ENCODE peak calls at places on chromosomes 4 and X, in six cellular contexts. B, G, C, S, T and M are unnamed samples.

GRCh38 chr4:21921526-21922180 is 26.9 kb downstream of the KCNIP4 start:
- DNase-seq in B (no peak), G (peak), C (no peak), S (no peak), T (no peak), M (no peak)

GRCh38 chrX:107825698-107826285 is at the start of gene MID2:
- DNase-seq in B (peak), G (peak), C (peak), S (peak), T (peak), M (no peak)

GRCh38 chrX:73922856-73923429 is 359.9 kb downstream of the CHIC1 start:
- DNase-seq in B (no peak), G (no peak), C (no peak), S (no peak), T (no peak), M (no peak)

GRCh38 chr4:55503164-55503563 is 43.5 kb downstream of the CLOCK start:
- DNase-seq in B (no peak), G (no peak), C (no peak), S (no peak), T (no peak), M (no peak)

GRCh38 chr4:6992728-6993655 is 50.2 kb upstream of the TADA2B start:
- DNase-seq in B (no peak), G (no peak), C (no peak), S (no peak), T (no peak), M (no peak)

GRCh38 chrX:7270018-7270417 is 122.1 kb upstream of the PUDP start:
- DNase-seq in B (no peak), G (no peak), C (no peak), S (no peak), T (no peak), M (no peak)

GRCh38 chr4:13534344-13535063 is 9.8 kb downstream of the NKX3-2 start:
- DNase-seq in B (no peak), G (no peak), C (no peak), S (no peak), T (no peak), M (no peak)

GRCh38 chrX:113399501-113400192 is 559.0 kb upstream of the AMOT start:
- DNase-seq in B (no peak), G (no peak), C (no peak), S (no peak), T (no peak), M (no peak)

GRCh38 chr4:53906786-53907185 is 157.6 kb downstream of the CHIC2 start:
- DNase-seq in B (no peak), G (no peak), C (no peak), S (no peak), T (no peak), M (no peak)

GRCh38 chr4:118224239-118224829 is 128.5 kb downstream of the PRSS12 start:
- DNase-seq in B (no peak), G (peak), C (peak), S (no peak), T (peak), M (no peak)

GRCh38 chrX:154827624-154828408 is 6.6 kb downstream of the SMIM9 start:
- DNase-seq in B (no peak), G (no peak), C (no peak), S (no peak), T (no peak), M (no peak)

DNA sequence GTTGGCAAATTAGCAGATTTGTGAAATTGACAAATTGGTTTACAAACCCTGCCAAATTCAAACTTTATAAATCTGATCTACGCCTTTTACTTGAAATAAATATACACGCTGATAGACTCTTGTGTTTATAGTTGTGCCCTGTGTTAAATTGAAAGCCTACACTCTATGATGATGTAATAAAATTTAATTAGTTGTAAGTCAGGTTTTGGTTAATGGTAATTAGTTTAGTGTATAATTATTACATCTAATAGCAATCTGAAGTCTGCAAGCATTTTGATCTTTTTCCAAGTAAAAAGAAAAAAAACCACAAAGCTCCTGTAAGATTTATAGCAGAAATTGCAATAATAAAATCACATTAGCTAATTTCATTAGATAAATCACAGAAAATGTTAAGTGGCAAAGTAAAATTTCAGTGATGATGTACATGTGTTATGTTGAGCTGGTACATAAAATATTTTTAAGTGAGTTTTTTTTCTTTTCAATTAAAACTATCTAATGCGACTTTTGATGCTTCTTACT is 72.7 kb upstream of the TENM3 start:
- DNase-seq in B (no peak), G (no peak), C (no peak), S (no peak), T (no peak), M (no peak)
- H3K27ac ChIP-seq in B (no peak), G (no peak), C (no peak), S (no peak), T (no peak), M (no peak)

DNA sequence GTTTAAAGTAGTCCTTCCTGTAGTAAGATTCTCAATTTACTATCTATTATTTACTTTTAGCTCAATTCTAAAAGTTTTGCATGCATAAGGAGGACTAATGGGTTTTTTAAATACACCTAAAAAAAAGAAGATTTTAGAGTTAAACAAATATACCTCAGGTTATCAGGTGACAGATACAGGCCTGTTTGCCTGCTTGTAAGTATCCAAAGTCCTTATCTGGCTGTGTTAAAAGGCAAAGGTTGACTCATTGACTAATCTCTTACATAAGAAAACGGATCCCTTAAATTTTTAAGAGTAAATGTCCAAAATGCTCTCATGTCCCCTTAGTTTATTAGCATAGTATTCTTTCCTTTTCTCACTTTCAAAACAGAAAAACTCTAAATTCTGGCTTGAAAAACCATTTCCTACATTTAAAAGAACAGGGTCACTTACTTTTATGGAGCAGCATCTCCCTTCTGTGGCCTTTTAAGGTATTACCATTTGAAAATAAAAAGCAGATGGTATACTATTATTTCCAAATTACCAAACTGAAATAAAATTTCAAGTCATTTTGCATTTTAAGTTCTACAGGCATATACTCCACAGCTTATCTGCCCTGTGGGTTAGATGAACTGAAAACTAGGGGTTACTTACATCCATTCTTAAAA is 4.5 kb downstream of the CBR4 start:
- DNase-seq in B (no peak), G (peak), C (no peak), S (no peak), T (no peak), M (no peak)
- H3K27ac ChIP-seq in B (no peak), G (no peak), C (no peak), S (no peak), T (no peak), M (no peak)

GRCh38 chr4:17336986-17337385 is 174.9 kb downstream of the QDPR start:
- DNase-seq in B (no peak), G (no peak), C (no peak), S (no peak), T (no peak), M (no peak)

GRCh38 chr4:17336069-17336468 is 175.8 kb downstream of the QDPR start:
- DNase-seq in B (no peak), G (no peak), C (no peak), S (no peak), T (no peak), M (no peak)

GRCh38 chr4:17335371-17335770 is 176.5 kb downstream of the QDPR start:
- DNase-seq in B (no peak), G (no peak), C (no peak), S (no peak), T (no peak), M (no peak)

GRCh38 chr4:17336524-17336941 is 175.4 kb downstream of the QDPR start:
- DNase-seq in B (no peak), G (no peak), C (no peak), S (no peak), T (no peak), M (no peak)

DNA sequence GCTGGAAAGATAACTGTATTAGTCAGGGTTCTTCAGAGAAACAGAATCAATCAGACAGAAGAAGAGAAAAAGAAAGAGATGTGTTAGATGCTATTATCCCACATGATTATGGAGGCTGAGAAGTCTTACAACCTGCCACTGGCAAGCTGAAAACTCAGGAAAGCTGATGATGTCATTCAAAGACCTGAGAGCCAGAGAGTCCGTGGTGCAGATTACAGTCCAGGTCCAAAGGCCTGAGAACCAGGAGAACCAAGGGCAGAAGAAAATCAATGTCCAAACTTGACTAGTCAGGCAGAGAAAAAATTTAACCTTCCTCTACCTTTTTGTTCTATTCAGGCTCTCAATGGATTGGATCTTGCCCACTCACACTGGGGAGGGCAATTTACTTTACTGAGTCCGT is 172.5 kb downstream of the QDPR start:
- DNase-seq in B (no peak), G (no peak), C (no peak), S (no peak), T (no peak), M (no peak)
- H3K27ac ChIP-seq in B (no peak), G (no peak), C (no peak), S (no peak), T (no peak), M (no peak)

GRCh38 chr4:107863850-107864371 is 39.2 kb downstream of the SGMS2 start:
- DNase-seq in B (peak), G (peak), C (no peak), S (no peak), T (no peak), M (no peak)
- H3K27ac ChIP-seq in B (peak), G (no peak), C (no peak), S (no peak), T (peak), M (no peak)

GRCh38 chr4:1041936-1042330 is 30.5 kb downstream of the FGFRL1 start:
- DNase-seq in B (peak), G (no peak), C (no peak), S (no peak), T (no peak), M (no peak)
- H3K27ac ChIP-seq in B (no peak), G (no peak), C (no peak), S (no peak), T (peak), M (peak)

GRCh38 chrX:46791927-46792825 is 33.3 kb upstream of the SLC9A7 start:
- DNase-seq in B (no peak), G (peak), C (peak), S (peak), T (peak), M (no peak)
- H3K27ac ChIP-seq in B (no peak), G (no peak), C (no peak), S (no peak), T (peak), M (peak)